ENCODE peak calls at places on chromosomes 11 and 22, in five cellular contexts. E is fibroblast of lung, T is HFF-Myc, S is vagina, F is PC-3. P is an unnamed sample.

GRCh38 chr11:20672575-20672974 is 3.2 kb downstream of the NELL1 start:
- DNase-seq in E (no peak), S (no peak), F (peak), T (no peak), P (no peak)

GRCh38 chr11:2534131-2534956 is 89.5 kb downstream of the KCNQ1 start:
- DNase-seq in F (peak), S (no peak), E (no peak), T (no peak), P (peak)

GRCh38 chr11:132862918-132863317 is 669.4 kb downstream of the OPCML start:
- DNase-seq in E (no peak), F (no peak), T (no peak), S (no peak), P (no peak)

GRCh38 chr22:32417906-32418305 is 5.9 kb upstream of the RTCB start:
- DNase-seq in E (no peak), F (no peak), T (no peak), S (no peak), P (no peak)

GRCh38 chr11:108923413-108923812 is 258.5 kb downstream of the DDX10 start:
- DNase-seq in F (no peak), S (no peak), T (no peak), E (no peak), P (no peak)

GRCh38 chr11:83971063-83971462 is 684.9 kb upstream of the CCDC90B start:
- DNase-seq in T (no peak), F (no peak), S (no peak), E (peak), P (no peak)

GRCh38 chr11:67483498-67483798 is 622 bp downstream of the AIP start:
- DNase-seq in E (no peak), T (no peak), F (no peak), S (no peak), P (no peak)

GRCh38 chr11:12274558-12275197 is 102.7 kb upstream of the PARVA start:
- DNase-seq in T (no peak), E (peak), F (peak), S (no peak), P (no peak)

GRCh38 chr11:8913961-8914660 is 3.1 kb downstream of the AKIP1 start:
- DNase-seq in S (peak), T (no peak), E (peak), F (peak), P (no peak)

GRCh38 chr11:45159781-45160365 is 13.4 kb downstream of the PRDM11 start:
- DNase-seq in E (no peak), F (no peak), S (no peak), T (no peak), P (no peak)

GRCh38 chr11:19055016-19055415 is 5.5 kb downstream of the MRGPRX2 start:
- DNase-seq in F (peak), E (no peak), S (no peak), T (no peak), P (no peak)

GRCh38 chr11:64856382-64857227 is 12.2 kb upstream of the CDC42BPG start:
- DNase-seq in E (peak), F (peak), S (no peak), T (no peak), P (peak)

GRCh38 chr22:49419661-49420060 is 408.0 kb downstream of the BRD1 start:
- DNase-seq in S (no peak), T (no peak), F (no peak), E (no peak), P (no peak)

GRCh38 chr11:85694385-85694980 is 8.5 kb upstream of the CCDC89 start:
- DNase-seq in T (peak), S (no peak), E (peak), F (peak), P (no peak)

GRCh38 chr11:107741044-107741823 is 29.4 kb upstream of the SLN start:
- DNase-seq in S (no peak), F (peak), T (peak), E (peak), P (no peak)

GRCh38 chr11:77130763-77131513 is 2.9 kb downstream of the MYO7A start:
- DNase-seq in F (no peak), T (no peak), S (no peak), E (peak), P (no peak)

GRCh38 chr11:121800704-121801516 is 315.1 kb downstream of the BLID start:
- DNase-seq in F (no peak), E (peak), T (no peak), S (no peak), P (no peak)

GRCh38 chr11:71474141-71474770 is 21.3 kb downstream of the NADSYN1 start:
- DNase-seq in F (no peak), S (no peak), E (no peak), T (no peak), P (no peak)

GRCh38 chr11:17019231-17019630 is 5.0 kb upstream of the PLEKHA7 start:
- DNase-seq in S (no peak), T (no peak), F (no peak), E (no peak), P (no peak)

GRCh38 chr11:118092907-118093571 is 6.3 kb upstream of the SMIM35 start:
- DNase-seq in F (no peak), S (no peak), T (no peak), E (no peak), P (peak)

GRCh38 chr11:125980421-125980820 is 34.6 kb downstream of the VSIG10L2 start:
- DNase-seq in T (no peak), F (no peak), S (no peak), E (no peak), P (no peak)

GRCh38 chr22:50725597-50725996 is 12.4 kb upstream of the ACR start:
- DNase-seq in S (no peak), T (no peak), F (no peak), E (no peak), P (no peak)
- H3K4me3 ChIP-seq in S (no peak), T (no peak), F (no peak), E (no peak), P (no peak)

DNA sequence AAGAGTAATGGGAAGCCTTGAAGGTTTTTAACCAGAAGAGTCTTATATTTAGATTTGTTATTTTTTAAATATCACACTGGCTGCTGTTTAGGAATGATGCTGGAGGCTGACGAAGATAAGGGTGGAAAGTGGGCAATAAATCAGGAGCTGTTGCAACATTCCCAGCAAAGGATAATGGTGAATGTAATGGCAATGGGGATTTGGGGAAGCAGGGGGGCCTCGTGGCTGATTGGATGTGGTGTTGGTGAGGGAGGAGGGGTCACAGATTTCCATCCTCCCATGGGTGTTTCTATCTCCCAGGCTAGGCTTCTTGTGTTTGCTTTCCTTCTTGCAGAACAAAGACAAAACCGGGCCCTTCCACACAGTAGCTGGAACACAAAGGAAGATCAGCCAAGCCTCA is 80.8 kb downstream of the PIWIL4 start:
- DNase-seq in S (no peak), E (peak), F (no peak), T (no peak), P (no peak)
- H3K4me3 ChIP-seq in S (no peak), E (no peak), F (no peak), T (no peak), P (no peak)

GRCh38 chr11:123783536-123783935 is 22.6 kb downstream of the OR6M1 start:
- DNase-seq in E (no peak), S (no peak), T (no peak), F (no peak), P (no peak)
- H3K4me3 ChIP-seq in E (no peak), S (no peak), T (no peak), F (no peak), P (no peak)

GRCh38 chr11:95559899-95560298 is 229.7 kb downstream of the FAM76B start:
- DNase-seq in E (no peak), S (no peak), T (no peak), F (no peak), P (no peak)

GRCh38 chr11:95556011-95556341 is 233.6 kb downstream of the FAM76B start:
- DNase-seq in F (no peak), T (no peak), S (no peak), E (no peak), P (no peak)

GRCh38 chr11:95556342-95557151 is 233.0 kb downstream of the FAM76B start:
- DNase-seq in F (no peak), E (peak), S (no peak), T (peak), P (no peak)
- H3K4me3 ChIP-seq in F (no peak), E (no peak), S (no peak), T (no peak), P (no peak)

GRCh38 chr11:95501761-95502266 is 270.8 kb upstream of the SESN3 start:
- DNase-seq in T (no peak), S (no peak), E (no peak), F (no peak), P (no peak)

GRCh38 chr11:95502522-95502921 is 271.5 kb upstream of the SESN3 start:
- DNase-seq in T (no peak), E (no peak), F (no peak), S (no peak), P (no peak)

GRCh38 chr11:95498731-95499396 is 267.9 kb upstream of the SESN3 start:
- DNase-seq in S (no peak), F (peak), E (no peak), T (no peak), P (no peak)

GRCh38 chr11:95500466-95500865 is 269.5 kb upstream of the SESN3 start:
- DNase-seq in T (no peak), E (peak), S (no peak), F (no peak), P (no peak)

GRCh38 chr11:95499516-95500135 is 268.6 kb upstream of the SESN3 start:
- DNase-seq in F (peak), E (no peak), T (no peak), S (no peak), P (peak)
- H3K4me3 ChIP-seq in F (no peak), E (no peak), T (no peak), S (no peak), P (no peak)

DNA sequence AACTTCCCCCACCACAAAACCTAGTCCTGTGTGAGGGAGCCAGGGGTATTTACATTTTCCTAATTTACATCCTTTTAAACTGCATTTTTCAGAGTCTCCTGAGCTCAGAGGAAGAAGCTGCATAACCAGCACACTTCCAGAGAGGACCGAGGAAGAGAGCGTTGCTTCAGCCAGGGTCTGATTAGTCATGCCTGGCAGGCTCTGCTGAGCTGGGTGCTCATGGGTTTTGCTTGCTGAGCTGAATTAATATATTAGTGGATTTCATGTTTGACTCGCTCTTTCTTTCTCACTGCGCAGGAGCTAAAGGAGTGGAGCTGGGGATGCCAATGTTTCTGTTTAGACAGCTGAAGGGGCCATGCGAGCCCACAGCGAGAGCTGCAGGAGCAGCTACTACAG is 539.3 kb upstream of the B3GAT1 start:
- DNase-seq in F (peak), S (no peak), E (peak), T (no peak), P (no peak)
- H3K4me3 ChIP-seq in F (no peak), S (no peak), E (no peak), T (no peak), P (no peak)

P was measured in keratinocyte.